ENCODE peak calls at places on chromosomes 4 and X, in seven cellular contexts. One of them, this sample, is unnamed. For H3K36me3, the result is how much of the 10 kb centered on the place peaks cover.

GRCh38 chrX:24925430-24925829 is 90.3 kb downstream of the ARX start:
- DNase-seq in tibial artery: no peak
- DNase-seq in endodermal cell: no peak
- DNase-seq in fibroblast of lung: no peak
- DNase-seq in neural progenitor cell: no peak
- DNase-seq in lung: no peak
- DNase-seq in adipocyte: no peak
- DNase-seq in this sample: no peak

GRCh38 chrX:40105791-40106676 is 8.3 kb upstream of the BCOR start:
- DNase-seq in tibial artery: peak
- DNase-seq in endodermal cell: peak
- DNase-seq in fibroblast of lung: peak
- DNase-seq in neural progenitor cell: peak
- DNase-seq in lung: no peak
- DNase-seq in adipocyte: peak
- DNase-seq in this sample: peak

GRCh38 chrX:69015156-69015555 is 150.1 kb downstream of the PJA1 start:
- DNase-seq in tibial artery: no peak
- DNase-seq in endodermal cell: peak
- DNase-seq in fibroblast of lung: no peak
- DNase-seq in neural progenitor cell: no peak
- DNase-seq in lung: peak
- DNase-seq in adipocyte: no peak
- DNase-seq in this sample: no peak

GRCh38 chrX:79096339-79096638 is 48.2 kb upstream of the GPR174 start:
- DNase-seq in tibial artery: no peak
- DNase-seq in endodermal cell: no peak
- DNase-seq in fibroblast of lung: no peak
- DNase-seq in neural progenitor cell: no peak
- DNase-seq in lung: no peak
- DNase-seq in adipocyte: no peak
- DNase-seq in this sample: no peak

GRCh38 chr4:23234018-23234417 is 541.3 kb downstream of the GBA3 start:
- DNase-seq in tibial artery: no peak
- DNase-seq in endodermal cell: no peak
- DNase-seq in fibroblast of lung: peak
- DNase-seq in neural progenitor cell: peak
- DNase-seq in lung: no peak
- DNase-seq in adipocyte: no peak
- DNase-seq in this sample: no peak

GRCh38 chrX:47215291-47215900 is 3.1 kb upstream of the CDK16 start:
- DNase-seq in tibial artery: peak
- DNase-seq in endodermal cell: no peak
- DNase-seq in fibroblast of lung: no peak
- DNase-seq in neural progenitor cell: no peak
- DNase-seq in lung: no peak
- DNase-seq in adipocyte: no peak
- DNase-seq in this sample: no peak

GRCh38 chr4:24927039-24927438 is 14.2 kb upstream of the CCDC149 start:
- DNase-seq in tibial artery: no peak
- DNase-seq in endodermal cell: no peak
- DNase-seq in fibroblast of lung: no peak
- DNase-seq in neural progenitor cell: no peak
- DNase-seq in lung: no peak
- DNase-seq in adipocyte: no peak
- DNase-seq in this sample: no peak

GRCh38 chr4:137267024-137267423 is 265.3 kb downstream of the PCDH18 start:
- DNase-seq in tibial artery: no peak
- DNase-seq in endodermal cell: no peak
- DNase-seq in fibroblast of lung: peak
- DNase-seq in neural progenitor cell: no peak
- DNase-seq in lung: no peak
- DNase-seq in adipocyte: peak
- DNase-seq in this sample: no peak

GRCh38 chrX:928606-929005 is 283.8 kb downstream of the CRLF2 start:
- DNase-seq in tibial artery: peak
- DNase-seq in endodermal cell: no peak
- DNase-seq in fibroblast of lung: no peak
- DNase-seq in neural progenitor cell: no peak
- DNase-seq in lung: peak
- DNase-seq in adipocyte: no peak
- DNase-seq in this sample: no peak

DNA sequence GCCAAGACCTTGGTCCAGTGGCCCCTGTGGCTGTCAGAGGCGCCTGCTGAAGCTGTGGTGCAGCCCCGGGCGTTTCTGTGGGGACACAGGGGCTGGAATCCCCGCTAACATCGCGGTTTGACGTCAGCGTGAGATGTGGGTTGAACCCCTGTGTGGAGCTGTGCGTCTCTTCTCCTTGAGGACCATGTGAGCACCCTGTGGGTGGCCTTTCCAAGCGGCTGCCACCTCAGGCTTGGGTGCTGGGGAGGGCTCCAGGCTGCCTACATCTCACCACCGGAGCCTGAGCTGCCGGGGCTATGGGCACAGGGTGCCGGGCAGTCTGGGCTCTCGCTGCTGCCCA is 27.7 kb downstream of the UVSSA start:
- DNase-seq in tibial artery: no peak
- DNase-seq in endodermal cell: no peak
- DNase-seq in fibroblast of lung: no peak
- DNase-seq in neural progenitor cell: no peak
- DNase-seq in lung: no peak
- DNase-seq in adipocyte: no peak
- DNase-seq in this sample: no peak
- H3K36me3 ChIP-seq in tibial artery: under half
- H3K36me3 ChIP-seq in endodermal cell: under half
- H3K36me3 ChIP-seq in fibroblast of lung: under half
- H3K36me3 ChIP-seq in neural progenitor cell: under half
- H3K36me3 ChIP-seq in lung: under half
- H3K36me3 ChIP-seq in adipocyte: under half
- H3K36me3 ChIP-seq in this sample: under half

GRCh38 chrX:147899715-147900114 is 12.0 kb upstream of the FMR1 start:
- DNase-seq in tibial artery: no peak
- DNase-seq in endodermal cell: no peak
- DNase-seq in fibroblast of lung: no peak
- DNase-seq in neural progenitor cell: no peak
- DNase-seq in lung: no peak
- DNase-seq in adipocyte: no peak
- DNase-seq in this sample: no peak
- H3K4me3 ChIP-seq in tibial artery: no peak
- H3K4me3 ChIP-seq in endodermal cell: no peak
- H3K4me3 ChIP-seq in fibroblast of lung: no peak
- H3K4me3 ChIP-seq in neural progenitor cell: no peak
- H3K4me3 ChIP-seq in lung: no peak
- H3K4me3 ChIP-seq in adipocyte: no peak
- H3K4me3 ChIP-seq in this sample: no peak

DNA sequence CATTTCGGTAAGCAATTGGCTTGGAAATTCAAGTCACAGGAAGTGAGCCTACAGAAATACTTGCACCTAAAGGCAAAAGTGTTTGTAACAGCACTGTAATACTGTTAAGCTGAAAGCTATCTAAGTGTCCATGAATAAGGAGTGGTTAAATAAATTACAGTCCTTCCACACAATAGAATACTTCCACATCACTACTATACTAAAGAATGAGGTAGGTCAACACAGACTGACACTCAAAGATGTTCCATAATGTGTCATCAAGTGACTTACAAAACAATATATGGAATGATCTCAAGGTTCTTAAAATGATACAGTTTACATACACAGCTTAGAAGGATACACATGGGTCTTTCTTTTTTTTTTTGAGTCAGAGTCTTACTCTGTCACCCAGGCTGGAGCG is 27.0 kb downstream of the SLC10A6 start:
- DNase-seq in tibial artery: no peak
- DNase-seq in endodermal cell: no peak
- DNase-seq in fibroblast of lung: peak
- DNase-seq in neural progenitor cell: no peak
- DNase-seq in lung: no peak
- DNase-seq in adipocyte: peak
- DNase-seq in this sample: no peak
- H3K36me3 ChIP-seq in tibial artery: under half
- H3K36me3 ChIP-seq in endodermal cell: under half
- H3K36me3 ChIP-seq in fibroblast of lung: under half
- H3K36me3 ChIP-seq in neural progenitor cell: under half
- H3K36me3 ChIP-seq in lung: under half
- H3K36me3 ChIP-seq in adipocyte: under half
- H3K36me3 ChIP-seq in this sample: under half

DNA sequence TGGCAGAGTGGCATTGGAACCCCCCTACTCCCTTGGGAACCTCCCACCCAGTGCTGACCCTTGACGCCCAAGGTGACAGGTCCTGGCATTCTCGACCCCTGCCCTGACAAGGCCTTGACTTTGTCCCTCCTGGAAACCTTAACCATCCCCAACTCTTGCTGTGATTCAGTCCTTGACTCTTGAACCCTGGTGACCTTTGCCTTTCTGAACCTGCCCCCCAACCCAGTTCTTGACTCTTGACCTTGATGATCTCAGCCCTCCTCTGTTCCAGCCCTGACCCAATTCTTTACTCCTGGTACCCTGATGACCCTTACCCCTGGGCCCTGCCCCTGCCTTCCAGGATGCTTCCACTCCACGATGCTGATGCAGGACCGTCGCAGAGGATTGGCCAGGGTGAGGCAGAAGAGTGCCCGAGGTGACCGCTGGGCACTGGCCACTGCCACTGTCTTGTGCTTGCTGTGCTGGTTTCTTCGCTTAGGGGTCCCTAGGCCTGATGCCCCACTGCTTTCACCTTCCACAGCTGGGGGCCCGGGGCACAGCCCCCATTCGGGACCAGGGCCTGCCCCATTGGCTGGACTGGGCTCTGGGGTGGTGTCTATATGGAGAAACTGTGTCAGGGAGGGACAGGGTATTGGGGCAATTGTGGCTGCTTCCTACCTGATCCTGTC is 1.7 kb downstream of the CACNA1F start:
- DNase-seq in tibial artery: no peak
- DNase-seq in endodermal cell: no peak
- DNase-seq in fibroblast of lung: no peak
- DNase-seq in neural progenitor cell: no peak
- DNase-seq in lung: no peak
- DNase-seq in adipocyte: no peak
- DNase-seq in this sample: no peak
- H3K4me3 ChIP-seq in tibial artery: no peak
- H3K4me3 ChIP-seq in endodermal cell: no peak
- H3K4me3 ChIP-seq in fibroblast of lung: no peak
- H3K4me3 ChIP-seq in neural progenitor cell: no peak
- H3K4me3 ChIP-seq in lung: no peak
- H3K4me3 ChIP-seq in adipocyte: no peak
- H3K4me3 ChIP-seq in this sample: no peak

GRCh38 chr4:1693131-1693896 is 9.2 kb upstream of the FAM53A start:
- DNase-seq in tibial artery: peak
- DNase-seq in endodermal cell: peak
- DNase-seq in fibroblast of lung: peak
- DNase-seq in neural progenitor cell: peak
- DNase-seq in lung: peak
- DNase-seq in adipocyte: peak
- DNase-seq in this sample: peak

GRCh38 chr4:1690698-1691097 is 6.6 kb upstream of the FAM53A start:
- DNase-seq in tibial artery: no peak
- DNase-seq in endodermal cell: no peak
- DNase-seq in fibroblast of lung: no peak
- DNase-seq in neural progenitor cell: no peak
- DNase-seq in lung: no peak
- DNase-seq in adipocyte: no peak
- DNase-seq in this sample: no peak

GRCh38 chr4:1695913-1696312 is 11.8 kb upstream of the FAM53A start:
- DNase-seq in tibial artery: no peak
- DNase-seq in endodermal cell: no peak
- DNase-seq in fibroblast of lung: no peak
- DNase-seq in neural progenitor cell: no peak
- DNase-seq in lung: no peak
- DNase-seq in adipocyte: no peak
- DNase-seq in this sample: no peak

GRCh38 chr4:1686440-1687036 is 2.4 kb upstream of the FAM53A start:
- DNase-seq in tibial artery: no peak
- DNase-seq in endodermal cell: peak
- DNase-seq in fibroblast of lung: no peak
- DNase-seq in neural progenitor cell: no peak
- DNase-seq in lung: no peak
- DNase-seq in adipocyte: no peak
- DNase-seq in this sample: no peak

DNA sequence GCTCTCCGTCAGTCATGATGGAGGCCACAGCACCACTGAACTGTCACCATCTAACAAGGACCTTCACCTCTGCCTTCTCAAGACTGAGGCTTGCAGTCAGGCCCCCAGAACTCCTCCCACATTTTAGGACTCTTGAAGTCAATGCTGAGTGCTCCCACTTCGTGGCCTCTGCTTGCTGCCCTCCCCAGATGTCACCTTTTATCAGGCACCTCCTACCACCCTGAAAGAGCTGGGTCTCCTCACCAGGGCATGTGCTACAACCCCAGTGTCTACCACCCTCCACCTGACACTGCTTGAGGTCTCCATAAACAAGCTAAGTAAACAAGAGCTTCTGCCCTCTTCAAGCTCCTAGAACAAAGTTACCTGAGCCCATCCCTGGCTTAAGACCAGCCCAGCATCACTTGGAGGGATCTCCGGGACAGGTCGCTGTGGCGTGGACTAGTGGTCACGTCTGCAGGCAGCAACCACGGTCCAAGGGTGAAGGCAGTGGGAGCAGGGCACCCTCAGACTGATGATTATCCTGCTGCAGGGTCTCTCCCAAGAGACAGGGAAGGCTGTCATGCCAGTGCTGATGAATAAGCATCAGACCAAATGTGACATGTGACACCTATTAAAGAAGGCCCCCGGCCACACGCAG is 7.7 kb upstream of the FAM53A start:
- DNase-seq in tibial artery: no peak
- DNase-seq in endodermal cell: no peak
- DNase-seq in fibroblast of lung: no peak
- DNase-seq in neural progenitor cell: no peak
- DNase-seq in lung: no peak
- DNase-seq in adipocyte: no peak
- DNase-seq in this sample: no peak
- H3K36me3 ChIP-seq in tibial artery: under half
- H3K36me3 ChIP-seq in endodermal cell: half or more
- H3K36me3 ChIP-seq in fibroblast of lung: under half
- H3K36me3 ChIP-seq in neural progenitor cell: under half
- H3K36me3 ChIP-seq in lung: under half
- H3K36me3 ChIP-seq in adipocyte: half or more
- H3K36me3 ChIP-seq in this sample: half or more

DNA sequence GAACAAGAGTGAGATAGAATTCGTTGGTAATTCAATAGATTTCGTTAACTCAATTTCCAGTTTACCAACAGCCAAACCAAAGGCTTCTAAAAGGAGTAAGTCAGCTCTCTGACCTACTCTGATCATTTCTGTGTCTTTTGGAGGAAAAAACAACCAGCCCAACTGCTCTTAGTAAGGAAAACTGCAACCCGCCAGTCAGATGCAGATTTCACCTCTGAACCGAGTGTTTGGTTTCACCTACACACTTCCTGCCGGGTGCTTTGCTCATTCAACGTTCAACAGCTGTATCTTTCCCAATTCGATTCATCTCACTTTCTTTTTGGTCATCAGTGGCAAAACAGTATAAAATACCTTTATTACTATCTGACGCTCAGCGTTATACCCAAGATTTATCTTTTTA is 24.5 kb downstream of the TMSB4X start:
- DNase-seq in tibial artery: no peak
- DNase-seq in endodermal cell: no peak
- DNase-seq in fibroblast of lung: peak
- DNase-seq in neural progenitor cell: no peak
- DNase-seq in lung: no peak
- DNase-seq in adipocyte: no peak
- DNase-seq in this sample: no peak
- H3K4me3 ChIP-seq in tibial artery: no peak
- H3K4me3 ChIP-seq in endodermal cell: no peak
- H3K4me3 ChIP-seq in fibroblast of lung: no peak
- H3K4me3 ChIP-seq in neural progenitor cell: no peak
- H3K4me3 ChIP-seq in lung: no peak
- H3K4me3 ChIP-seq in adipocyte: no peak
- H3K4me3 ChIP-seq in this sample: no peak

This sample was measured in left ventricle myocardium inferior.